ENCODE peak calls at places on chromosomes 3 and 15, in five cellular contexts. L is NCI-H2081, F is frontal cortex, U is HEK293T, X is lung microvascular endothelial cell. Q is an unnamed sample.

GRCh38 chr3:165464736-165465135 is 268.6 kb upstream of the SLITRK3 start:
- DNase-seq in U (no peak), L (no peak), F (no peak), X (no peak), Q (no peak)

GRCh38 chr15:57235186-57235585 is 141.1 kb upstream of the CGNL1 start:
- DNase-seq in L (no peak), X (no peak), U (no peak), F (no peak), Q (no peak)

GRCh38 chr15:83206971-83207621 is 527 bp downstream of the HDGFL3 start:
- DNase-seq in X (peak), U (peak), L (peak), F (peak), Q (peak)

GRCh38 chr3:156149781-156150375 is 29.5 kb downstream of the KCNAB1 start:
- DNase-seq in L (no peak), U (no peak), X (peak), F (no peak), Q (no peak)

GRCh38 chr3:173191611-173192010 is 50.6 kb upstream of the SPATA16 start:
- DNase-seq in L (no peak), F (no peak), X (no peak), U (no peak), Q (no peak)

GRCh38 chr3:186525369-186526255 is 18.6 kb downstream of the CRYGS start:
- DNase-seq in F (no peak), L (no peak), X (no peak), U (no peak), Q (no peak)

GRCh38 chr15:79372428-79372827 is 59.7 kb upstream of the MINAR1 start:
- DNase-seq in X (no peak), U (no peak), F (no peak), L (no peak), Q (no peak)

GRCh38 chr3:85801955-85802354 is 843.2 kb downstream of the CADM2 start:
- DNase-seq in F (no peak), L (peak), X (no peak), U (peak), Q (no peak)

GRCh38 chr3:88744896-88745295 is 362.5 kb upstream of the EPHA3 start:
- DNase-seq in U (no peak), L (no peak), X (no peak), F (no peak), Q (no peak)

GRCh38 chr15:101583284-101583683 is 68.9 kb downstream of the TM2D3 start:
- DNase-seq in X (no peak), F (no peak), U (no peak), L (no peak), Q (no peak)

GRCh38 chr3:71117572-71118247 is 465.8 kb downstream of the FOXP1 start:
- DNase-seq in F (no peak), X (no peak), U (no peak), L (no peak), Q (peak)

GRCh38 chr15:73744293-73744692 is 8.9 kb downstream of the INSYN1 start:
- DNase-seq in L (no peak), F (no peak), X (no peak), U (no peak), Q (no peak)

GRCh38 chr15:66955871-66956585 is 109.4 kb upstream of the SMAD3 start:
- DNase-seq in U (no peak), X (peak), L (no peak), F (no peak), Q (peak)

GRCh38 chr3:43073116-43073835 is 32.6 kb downstream of the POMGNT2 start:
- DNase-seq in X (no peak), L (no peak), U (no peak), F (no peak), Q (no peak)

GRCh38 chr15:44782516-44782915 is 46.2 kb downstream of the TRIM69 start:
- DNase-seq in U (no peak), F (no peak), L (no peak), X (no peak), Q (no peak)

GRCh38 chr15:75733761-75734651 is 21.4 kb upstream of the CSPG4 start:
- DNase-seq in L (no peak), X (no peak), U (no peak), F (no peak), Q (no peak)

GRCh38 chr3:194284351-194284750 is 66.8 kb downstream of the CPN2 start:
- DNase-seq in U (no peak), X (no peak), L (no peak), F (no peak), Q (no peak)

GRCh38 chr3:47306022-47306421 is 23.3 kb downstream of the KLHL18 start:
- DNase-seq in F (no peak), U (no peak), L (no peak), X (no peak), Q (no peak)